ENCODE peak calls at places on chromosomes 16 and 17, in four cellular contexts. N is stimulated activated CD4-positive, alpha-beta T cell treated with anti-CD3 and anti-CD28 coated beads, Interleukin-1b, Interleukin-23, amount 100 ng/mL, for 1 hour; V is ELR; L is T-cell. R is an unnamed sample.

GRCh38 chr16:89563639-89564392 is 3.3 kb downstream of the RPL13 start:
- DNase-seq in N (no peak), V (peak), L (no peak), R (no peak)

GRCh38 chr17:19720631-19721426 is 4.4 kb upstream of the SLC47A2 start:
- DNase-seq in N (no peak), V (no peak), L (no peak), R (no peak)

GRCh38 chr16:844638-845348 is 44.3 kb upstream of the GNG13 start:
- DNase-seq in N (no peak), V (no peak), L (no peak), R (no peak)

GRCh38 chr16:12089492-12090161 is 113.1 kb downstream of the SNX29 start:
- DNase-seq in N (no peak), V (peak), L (no peak), R (peak)

GRCh38 chr17:74637265-74637664 is 13.7 kb upstream of the CD300E start:
- DNase-seq in N (no peak), V (no peak), L (no peak), R (no peak)

GRCh38 chr17:71237903-71238538 is 882.8 kb upstream of the SOX9 start:
- DNase-seq in N (no peak), V (peak), L (no peak), R (no peak)

GRCh38 chr17:21287703-21288449 is 3.4 kb downstream of the MAP2K3 start:
- DNase-seq in N (peak), V (peak), L (peak), R (peak)

GRCh38 chr17:56699186-56699895 is 105.8 kb downstream of the NOG start:
- DNase-seq in N (no peak), V (peak), L (no peak), R (no peak)

GRCh38 chr16:4994719-4995434 is 36.7 kb downstream of the SEC14L5 start:
- DNase-seq in N (no peak), V (no peak), L (no peak), R (no peak)

GRCh38 chr17:77959216-77959925 is 868 bp downstream of the TNRC6C start:
- DNase-seq in N (no peak), V (peak), L (peak), R (peak)

R was measured in NAMALWA.